ENCODE peak calls at places on chromosomes 12 and 14, in nine cellular contexts. One of them, this sample, is unnamed.

GRCh38 chr14:61080591-61081010 is 99.6 kb downstream of the SLC38A6 start:
- DNase-seq in AG08396: peak
- DNase-seq in tibial artery: no peak
- DNase-seq in Peyer's patch: peak
- DNase-seq in GM19239: no peak
- DNase-seq in sciatic nerve: no peak
- DNase-seq in adrenal gland: no peak
- DNase-seq in left ventricle myocardium superior: peak
- DNase-seq in AG08395: peak
- DNase-seq in this sample: peak

GRCh38 chr12:79983969-79984629 is 49.2 kb upstream of the PPP1R12A start:
- DNase-seq in AG08396: peak
- DNase-seq in tibial artery: no peak
- DNase-seq in Peyer's patch: no peak
- DNase-seq in GM19239: no peak
- DNase-seq in sciatic nerve: no peak
- DNase-seq in adrenal gland: no peak
- DNase-seq in left ventricle myocardium superior: no peak
- DNase-seq in AG08395: peak
- DNase-seq in this sample: peak

GRCh38 chr12:5456906-5457305 is 25.0 kb downstream of the NTF3 start:
- DNase-seq in AG08396: peak
- DNase-seq in tibial artery: peak
- DNase-seq in Peyer's patch: no peak
- DNase-seq in GM19239: no peak
- DNase-seq in sciatic nerve: no peak
- DNase-seq in adrenal gland: no peak
- DNase-seq in left ventricle myocardium superior: no peak
- DNase-seq in AG08395: peak
- DNase-seq in this sample: peak

GRCh38 chr14:58637391-58638230 is at the start of gene DACT1:
- DNase-seq in AG08396: peak
- DNase-seq in tibial artery: peak
- DNase-seq in Peyer's patch: peak
- DNase-seq in GM19239: peak
- DNase-seq in sciatic nerve: peak
- DNase-seq in adrenal gland: peak
- DNase-seq in left ventricle myocardium superior: peak
- DNase-seq in AG08395: peak
- DNase-seq in this sample: no peak

GRCh38 chr12:127742231-127742630 is 524.7 kb upstream of the TMEM132C start:
- DNase-seq in AG08396: no peak
- DNase-seq in tibial artery: no peak
- DNase-seq in Peyer's patch: no peak
- DNase-seq in GM19239: no peak
- DNase-seq in sciatic nerve: no peak
- DNase-seq in adrenal gland: no peak
- DNase-seq in left ventricle myocardium superior: no peak
- DNase-seq in AG08395: no peak
- DNase-seq in this sample: no peak

GRCh38 chr12:106633451-106633823 is 50.6 kb downstream of the RFX4 start:
- DNase-seq in AG08396: no peak
- DNase-seq in tibial artery: no peak
- DNase-seq in Peyer's patch: no peak
- DNase-seq in GM19239: no peak
- DNase-seq in sciatic nerve: no peak
- DNase-seq in adrenal gland: no peak
- DNase-seq in left ventricle myocardium superior: no peak
- DNase-seq in AG08395: no peak
- DNase-seq in this sample: no peak

GRCh38 chr12:5548152-5548933 is 116.4 kb downstream of the NTF3 start:
- DNase-seq in AG08396: no peak
- DNase-seq in tibial artery: no peak
- DNase-seq in Peyer's patch: no peak
- DNase-seq in GM19239: no peak
- DNase-seq in sciatic nerve: no peak
- DNase-seq in adrenal gland: no peak
- DNase-seq in left ventricle myocardium superior: no peak
- DNase-seq in AG08395: no peak
- DNase-seq in this sample: no peak

GRCh38 chr12:7832059-7832696 is 40.5 kb downstream of the SLC2A14 start:
- DNase-seq in AG08396: peak
- DNase-seq in tibial artery: no peak
- DNase-seq in Peyer's patch: peak
- DNase-seq in GM19239: peak
- DNase-seq in sciatic nerve: no peak
- DNase-seq in adrenal gland: peak
- DNase-seq in left ventricle myocardium superior: no peak
- DNase-seq in AG08395: peak
- DNase-seq in this sample: no peak

GRCh38 chr14:77882631-77883030 is 82.7 kb downstream of the ADCK1 start:
- DNase-seq in AG08396: no peak
- DNase-seq in tibial artery: no peak
- DNase-seq in Peyer's patch: no peak
- DNase-seq in GM19239: no peak
- DNase-seq in sciatic nerve: no peak
- DNase-seq in adrenal gland: no peak
- DNase-seq in left ventricle myocardium superior: no peak
- DNase-seq in AG08395: peak
- DNase-seq in this sample: no peak

GRCh38 chr12:3225154-3225795 is 148.1 kb downstream of the TSPAN9 start:
- DNase-seq in AG08396: no peak
- DNase-seq in tibial artery: no peak
- DNase-seq in Peyer's patch: no peak
- DNase-seq in GM19239: no peak
- DNase-seq in sciatic nerve: no peak
- DNase-seq in adrenal gland: no peak
- DNase-seq in left ventricle myocardium superior: peak
- DNase-seq in AG08395: no peak
- DNase-seq in this sample: no peak

GRCh38 chr14:100841445-100842403 is 15.8 kb downstream of the MEG3 start:
- DNase-seq in AG08396: no peak
- DNase-seq in tibial artery: peak
- DNase-seq in Peyer's patch: no peak
- DNase-seq in GM19239: no peak
- DNase-seq in sciatic nerve: no peak
- DNase-seq in adrenal gland: no peak
- DNase-seq in left ventricle myocardium superior: no peak
- DNase-seq in AG08395: no peak
- DNase-seq in this sample: no peak

GRCh38 chr14:96940009-96940408 is 142.8 kb downstream of the VRK1 start:
- DNase-seq in AG08396: no peak
- DNase-seq in tibial artery: no peak
- DNase-seq in Peyer's patch: no peak
- DNase-seq in GM19239: no peak
- DNase-seq in sciatic nerve: no peak
- DNase-seq in adrenal gland: no peak
- DNase-seq in left ventricle myocardium superior: no peak
- DNase-seq in AG08395: no peak
- DNase-seq in this sample: no peak

GRCh38 chr12:91923864-91924263 is 221.8 kb downstream of the BTG1 start:
- DNase-seq in AG08396: no peak
- DNase-seq in tibial artery: peak
- DNase-seq in Peyer's patch: no peak
- DNase-seq in GM19239: no peak
- DNase-seq in sciatic nerve: no peak
- DNase-seq in adrenal gland: no peak
- DNase-seq in left ventricle myocardium superior: peak
- DNase-seq in AG08395: no peak
- DNase-seq in this sample: no peak

GRCh38 chr14:76786556-76786955 is 25.3 kb downstream of the VASH1 start:
- DNase-seq in AG08396: no peak
- DNase-seq in tibial artery: no peak
- DNase-seq in Peyer's patch: no peak
- DNase-seq in GM19239: no peak
- DNase-seq in sciatic nerve: no peak
- DNase-seq in adrenal gland: no peak
- DNase-seq in left ventricle myocardium superior: no peak
- DNase-seq in AG08395: no peak
- DNase-seq in this sample: no peak